ENCODE peak calls at places on chromosomes 3 and 15, in four cellular contexts. One of them, this sample, is unnamed.

GRCh38 chr15:98746375-98746679 is 98.0 kb downstream of the IGF1R start:
- DNase-seq in K562: no peak
- DNase-seq in H1: no peak
- DNase-seq in HepG2: no peak
- DNase-seq in this sample: no peak

GRCh38 chr3:144058713-144059112 is 87.1 kb downstream of the DIPK2A start:
- DNase-seq in K562: no peak
- DNase-seq in H1: no peak
- DNase-seq in HepG2: no peak
- DNase-seq in this sample: no peak

GRCh38 chr3:167941234-167941995 is 154.3 kb downstream of the GOLIM4 start:
- DNase-seq in K562: peak; percentile 27
- DNase-seq in H1: no peak
- DNase-seq in HepG2: no peak
- DNase-seq in this sample: no peak

GRCh38 chr3:125154800-125155269 is 57.7 kb downstream of the SLC12A8 start:
- DNase-seq in K562: no peak
- DNase-seq in H1: no peak
- DNase-seq in HepG2: no peak
- DNase-seq in this sample: no peak

GRCh38 chr15:89114974-89115373 is 26.7 kb downstream of the ABHD2 start:
- DNase-seq in K562: no peak
- DNase-seq in H1: no peak
- DNase-seq in HepG2: no peak
- DNase-seq in this sample: no peak

GRCh38 chr3:97839944-97840343 is 18.1 kb downstream of the CRYBG3 start:
- DNase-seq in K562: no peak
- DNase-seq in H1: no peak
- DNase-seq in HepG2: no peak
- DNase-seq in this sample: no peak

GRCh38 chr3:46399557-46399956 is 7.3 kb downstream of the CCR5AS start:
- DNase-seq in K562: no peak
- DNase-seq in H1: no peak
- DNase-seq in HepG2: no peak
- DNase-seq in this sample: no peak

GRCh38 chr3:65732060-65732933 is 306.4 kb downstream of the MAGI1 start:
- DNase-seq in K562: peak; percentile 39
- DNase-seq in H1: no peak
- DNase-seq in HepG2: peak; percentile 54
- DNase-seq in this sample: peak; percentile 33

GRCh38 chr15:85318048-85318731 is 62.2 kb upstream of the AKAP13 start:
- DNase-seq in K562: no peak
- DNase-seq in H1: no peak
- DNase-seq in HepG2: no peak
- DNase-seq in this sample: peak; percentile 29

GRCh38 chr3:132641837-132642538 is 17.6 kb downstream of the ACAD11 start:
- DNase-seq in K562: peak; percentile 34
- DNase-seq in H1: no peak
- DNase-seq in HepG2: peak; percentile 45
- DNase-seq in this sample: peak; percentile 38

GRCh38 chr15:53038542-53038941 is 248.4 kb upstream of the ONECUT1 start:
- DNase-seq in K562: no peak
- DNase-seq in H1: no peak
- DNase-seq in HepG2: no peak
- DNase-seq in this sample: no peak

GRCh38 chr15:59206623-59207183 is at the start of gene LDHAL6B:
- DNase-seq in K562: no peak
- DNase-seq in H1: no peak
- DNase-seq in HepG2: no peak
- DNase-seq in this sample: no peak

GRCh38 chr15:31328999-31329639 is 2.5 kb downstream of the KLF13 start:
- DNase-seq in K562: peak; percentile 78
- DNase-seq in H1: no peak
- DNase-seq in HepG2: no peak
- DNase-seq in this sample: no peak

GRCh38 chr15:67822537-67823370 is 2.6 kb upstream of the SKOR1 start:
- DNase-seq in K562: peak; percentile 82
- DNase-seq in H1: no peak
- DNase-seq in HepG2: no peak
- DNase-seq in this sample: peak; percentile 28

DNA sequence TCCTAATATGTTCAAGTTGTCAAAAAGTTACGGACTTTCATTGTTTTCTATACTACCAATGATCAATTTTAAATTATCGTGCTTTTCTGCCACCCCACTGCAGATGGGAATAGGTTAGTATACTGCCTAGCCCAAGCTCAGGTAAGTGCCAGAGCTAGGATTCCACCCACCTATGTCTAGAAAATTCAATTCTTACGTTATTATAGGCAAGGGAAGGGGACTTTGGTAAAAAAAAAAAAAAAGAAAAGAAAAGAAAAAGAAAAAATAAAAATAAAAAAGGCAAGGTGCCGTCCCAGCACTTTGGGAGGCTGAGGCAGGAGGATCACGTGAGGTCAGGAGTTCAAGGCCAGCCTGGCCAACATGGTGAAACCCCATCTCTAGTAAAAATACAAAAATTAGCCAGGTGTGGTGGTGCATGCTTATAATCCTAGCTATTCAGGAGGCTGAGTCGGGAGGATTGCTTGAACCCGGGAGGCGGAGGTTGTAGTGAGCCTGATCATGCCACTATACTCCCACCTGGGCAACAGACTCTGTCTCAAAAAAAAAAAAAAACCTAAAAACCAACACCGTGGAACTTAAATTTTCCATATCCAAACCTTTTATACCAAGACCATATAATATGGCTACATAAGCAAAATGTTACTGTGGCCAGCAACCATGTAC is 1.3 kb downstream of the RPL22L1 start:
- DNase-seq in K562: no peak
- DNase-seq in H1: no peak
- DNase-seq in HepG2: no peak
- DNase-seq in this sample: no peak
- TF ChIP-seq RNF2 in K562: no peak
- TF ChIP-seq RNF2 in H1: no peak
- TF ChIP-seq RNF2 in HepG2: no peak
- TF ChIP-seq RNF2 in this sample: no peak

DNA sequence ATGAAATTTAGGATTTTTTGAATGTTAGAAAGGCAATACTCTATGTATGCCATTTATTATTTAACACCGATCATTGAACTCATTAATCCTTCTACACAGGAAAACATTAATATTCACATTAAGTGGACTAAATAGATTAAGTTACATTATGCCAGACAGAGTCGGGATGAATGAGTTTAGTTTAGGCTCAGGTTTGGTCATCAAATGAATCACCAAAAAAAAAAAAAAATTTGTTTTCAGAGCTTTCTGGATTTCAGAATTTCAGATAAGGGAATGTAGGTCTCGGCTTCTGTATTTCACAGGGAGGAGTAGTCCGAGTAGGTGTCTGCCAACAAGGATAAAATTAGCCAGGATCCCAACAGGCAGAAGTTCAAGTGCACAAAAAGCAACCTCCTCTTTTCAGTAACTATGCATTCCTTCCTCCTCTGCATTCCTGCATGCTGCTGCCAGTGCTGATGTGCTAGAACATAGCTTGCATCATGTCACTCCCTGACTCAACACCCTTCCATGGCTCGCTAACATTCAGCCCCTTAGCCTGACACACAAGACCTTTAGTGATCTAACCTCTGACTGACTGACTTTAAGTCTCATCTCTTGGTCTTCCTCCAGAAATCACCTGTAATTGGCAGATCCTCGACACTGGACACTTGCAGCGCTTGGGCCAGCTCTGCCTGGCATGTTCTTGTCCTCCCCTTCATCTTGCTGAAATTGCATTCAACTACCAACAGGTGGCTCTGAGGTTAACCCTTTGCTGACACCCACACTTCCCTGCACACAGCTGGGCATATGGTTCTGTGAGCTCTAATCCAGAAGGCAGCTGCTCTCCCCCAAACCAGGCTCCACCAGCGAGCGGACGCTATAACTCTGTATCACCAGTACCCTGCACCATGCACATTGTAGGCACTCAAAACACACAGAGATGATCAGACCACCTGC is 145.4 kb upstream of the PROK2 start:
- DNase-seq in K562: peak; percentile 23
- DNase-seq in H1: no peak
- DNase-seq in HepG2: peak; percentile 14
- DNase-seq in this sample: peak; percentile 23
- TF ChIP-seq RNF2 in K562: no peak
- TF ChIP-seq RNF2 in H1: no peak
- TF ChIP-seq RNF2 in HepG2: no peak
- TF ChIP-seq RNF2 in this sample: no peak

GRCh38 chr15:51516291-51516690 is 106.3 kb downstream of the DMXL2 start:
- DNase-seq in K562: no peak
- DNase-seq in H1: no peak
- DNase-seq in HepG2: no peak
- DNase-seq in this sample: no peak
- TF ChIP-seq RNF2 in K562: no peak
- TF ChIP-seq RNF2 in H1: no peak
- TF ChIP-seq RNF2 in HepG2: no peak
- TF ChIP-seq RNF2 in this sample: no peak

GRCh38 chr3:59867185-59868002 is 817.6 kb upstream of the CFAP20DC start:
- DNase-seq in K562: no peak
- DNase-seq in H1: no peak
- DNase-seq in HepG2: no peak
- DNase-seq in this sample: no peak
- TF ChIP-seq RNF2 in K562: no peak
- TF ChIP-seq RNF2 in H1: no peak
- TF ChIP-seq RNF2 in HepG2: no peak
- TF ChIP-seq RNF2 in this sample: no peak

DNA sequence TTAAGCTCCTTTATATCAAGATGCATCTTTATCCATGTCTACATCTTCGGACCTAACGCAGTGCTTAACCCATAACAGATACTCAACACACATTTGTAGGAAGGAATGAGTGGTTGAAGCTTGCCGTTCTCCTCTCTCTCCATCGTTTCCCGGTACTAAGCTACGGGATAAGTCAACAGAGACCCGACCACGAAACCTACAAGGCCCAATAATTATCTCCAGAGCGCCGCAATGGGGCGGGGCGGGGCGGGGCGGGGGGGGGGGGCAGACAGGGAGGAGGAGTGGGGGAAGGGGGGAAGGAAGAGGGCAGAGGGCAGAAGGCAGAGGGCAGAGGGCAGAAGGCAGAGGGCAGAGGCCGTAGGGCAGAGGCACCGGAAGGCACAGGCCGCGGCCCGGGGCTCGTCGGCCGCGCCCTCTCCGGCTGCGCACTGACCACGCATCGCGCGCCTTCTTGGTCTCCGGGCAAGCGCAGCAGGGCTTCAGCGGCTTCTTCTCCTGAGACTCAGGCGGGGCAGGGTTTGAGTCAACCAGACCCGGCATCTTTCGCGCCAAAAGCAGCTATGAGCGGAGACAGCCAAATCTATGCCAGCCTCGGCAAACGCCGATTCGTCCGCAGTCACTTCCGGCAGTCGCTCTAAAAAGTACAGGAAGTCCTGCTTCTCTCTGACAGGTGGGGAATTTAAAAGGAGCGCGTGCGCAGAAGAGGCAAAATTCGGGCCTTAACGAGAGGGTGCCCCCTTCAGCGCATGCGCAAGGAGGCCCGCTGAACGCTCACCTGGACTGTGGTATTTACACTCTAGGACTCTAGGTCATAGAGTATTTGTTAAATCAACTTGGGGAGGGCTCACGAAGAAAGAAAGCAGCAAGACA is at the start of gene COX17:
- DNase-seq in K562: peak; percentile 94
- DNase-seq in H1: peak; percentile 92
- DNase-seq in HepG2: peak; percentile 97
- DNase-seq in this sample: peak; percentile 96
- TF ChIP-seq RNF2 in K562: no peak
- TF ChIP-seq RNF2 in H1: no peak
- TF ChIP-seq RNF2 in HepG2: peak; percentile 43
- TF ChIP-seq RNF2 in this sample: no peak

DNA sequence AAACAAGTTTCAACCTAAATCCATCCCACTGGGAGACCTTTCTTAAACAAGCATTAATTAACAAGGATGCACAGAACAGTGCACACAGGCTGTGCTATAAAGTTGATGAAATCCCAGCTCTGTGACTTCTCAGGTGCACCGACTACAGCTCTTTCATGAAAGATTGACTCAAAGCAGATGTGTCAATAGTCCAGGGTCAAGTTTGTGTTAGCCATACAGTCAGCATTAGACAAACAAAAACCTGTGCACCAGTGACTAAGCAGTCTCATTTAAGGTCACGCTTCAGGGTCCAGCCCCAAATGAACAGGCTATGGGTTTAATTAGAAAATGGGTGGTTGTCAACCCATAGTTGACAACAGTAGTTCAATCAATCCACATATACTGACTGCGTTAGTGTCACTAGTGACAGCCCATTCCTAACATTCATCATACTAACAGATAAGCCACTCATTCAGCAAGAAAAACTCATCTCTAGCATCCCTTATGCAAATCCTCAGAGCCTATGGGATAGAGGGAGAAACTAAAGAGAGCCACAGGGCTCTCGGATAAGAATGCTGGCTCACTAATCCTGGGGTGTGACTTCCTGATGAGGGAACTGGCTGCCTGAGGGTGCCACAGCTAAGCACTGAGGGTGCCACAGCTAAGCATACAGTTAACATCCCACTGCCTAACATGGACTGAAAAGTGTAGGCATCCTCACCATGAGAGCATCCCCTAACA is 84.1 kb downstream of the WNT5A start:
- DNase-seq in K562: no peak
- DNase-seq in H1: no peak
- DNase-seq in HepG2: peak; percentile 63
- DNase-seq in this sample: no peak
- TF ChIP-seq RNF2 in K562: no peak
- TF ChIP-seq RNF2 in H1: no peak
- TF ChIP-seq RNF2 in HepG2: no peak
- TF ChIP-seq RNF2 in this sample: no peak

GRCh38 chr3:42502429-42503250 is at the start of gene VIPR1:
- DNase-seq in K562: peak; percentile 100
- DNase-seq in H1: peak; percentile 73
- DNase-seq in HepG2: peak; percentile 30
- DNase-seq in this sample: peak; percentile 65

GRCh38 chr3:42503251-42503924 is 945 bp downstream of the VIPR1 start:
- DNase-seq in K562: no peak
- DNase-seq in H1: no peak
- DNase-seq in HepG2: no peak
- DNase-seq in this sample: no peak

GRCh38 chr3:42504334-42505202 is 2.1 kb downstream of the VIPR1 start:
- DNase-seq in K562: peak; percentile 39
- DNase-seq in H1: no peak
- DNase-seq in HepG2: no peak
- DNase-seq in this sample: no peak

GRCh38 chr3:42505203-42505848 is 2.9 kb downstream of the VIPR1 start:
- DNase-seq in K562: no peak
- DNase-seq in H1: no peak
- DNase-seq in HepG2: no peak
- DNase-seq in this sample: no peak

GRCh38 chr3:42503957-42504333 is 1.5 kb downstream of the VIPR1 start:
- DNase-seq in K562: no peak
- DNase-seq in H1: no peak
- DNase-seq in HepG2: no peak
- DNase-seq in this sample: no peak
- TF ChIP-seq RNF2 in K562: no peak
- TF ChIP-seq RNF2 in H1: no peak
- TF ChIP-seq RNF2 in HepG2: no peak
- TF ChIP-seq RNF2 in this sample: no peak

GRCh38 chr3:183662099-183662498 is 26.7 kb downstream of the KLHL24 start:
- DNase-seq in K562: no peak
- DNase-seq in H1: no peak
- DNase-seq in HepG2: no peak
- DNase-seq in this sample: no peak

GRCh38 chr3:183664913-183665381 is 29.5 kb downstream of the KLHL24 start:
- DNase-seq in K562: no peak
- DNase-seq in H1: no peak
- DNase-seq in HepG2: no peak
- DNase-seq in this sample: no peak
- TF ChIP-seq RNF2 in K562: no peak
- TF ChIP-seq RNF2 in H1: no peak
- TF ChIP-seq RNF2 in HepG2: no peak
- TF ChIP-seq RNF2 in this sample: no peak

This sample was measured in A549.